ENCODE peak calls at places on chromosomes 5 and 9, in five cellular contexts. B is GM13977, V is GM23338, A is AG09309, Z is cardiac fibroblast. D is an unnamed sample.

GRCh38 chr5:152181461-152181860 is 223.6 kb downstream of the NMUR2 start:
- DNase-seq in B (no peak), V (no peak), A (no peak), Z (no peak), D (no peak)

GRCh38 chr5:85069659-85070640 is 685.3 kb upstream of the EDIL3 start:
- DNase-seq in B (no peak), V (no peak), A (no peak), Z (no peak), D (no peak)

GRCh38 chr5:38341641-38342040 is 83.3 kb downstream of the EGFLAM start:
- DNase-seq in B (no peak), V (no peak), A (no peak), Z (no peak), D (no peak)

GRCh38 chr5:173907284-173907683 is 19.1 kb downstream of the CPEB4 start:
- DNase-seq in B (no peak), V (no peak), A (no peak), Z (no peak), D (no peak)

GRCh38 chr5:62077823-62078550 is 228.0 kb upstream of the KIF2A start:
- DNase-seq in B (no peak), V (no peak), A (no peak), Z (no peak), D (no peak)

GRCh38 chr9:72592501-72593403 is 71.3 kb downstream of the TMC1 start:
- DNase-seq in B (peak), V (peak), A (no peak), Z (peak), D (no peak)

GRCh38 chr9:37215456-37216229 is 95.3 kb downstream of the ZCCHC7 start:
- DNase-seq in B (no peak), V (no peak), A (peak), Z (no peak), D (no peak)

GRCh38 chr5:179143446-179143845 is 83.3 kb downstream of the ZNF354C start:
- DNase-seq in B (no peak), V (peak), A (no peak), Z (peak), D (no peak)

GRCh38 chr5:21615195-21615765 is 1237.9 kb downstream of the CDH12 start:
- DNase-seq in B (no peak), V (peak), A (no peak), Z (no peak), D (no peak)

GRCh38 chr5:136066705-136067271 is 38.0 kb downstream of the TGFBI start:
- DNase-seq in B (no peak), V (peak), A (peak), Z (peak), D (no peak)

GRCh38 chr5:123997354-123998215 is 485.6 kb downstream of the CSNK1G3 start:
- DNase-seq in B (no peak), V (no peak), A (peak), Z (peak), D (no peak)

GRCh38 chr9:89844535-89844934 is 239.7 kb downstream of the GADD45G start:
- DNase-seq in B (no peak), V (no peak), A (no peak), Z (no peak), D (no peak)

GRCh38 chr9:74036549-74037231 is 460.4 kb upstream of the RORB start:
- DNase-seq in B (no peak), V (no peak), A (no peak), Z (peak), D (no peak)

GRCh38 chr9:15824310-15824709 is 271.5 kb downstream of the CCDC171 start:
- DNase-seq in B (no peak), V (peak), A (peak), Z (peak), D (no peak)

GRCh38 chr9:106707291-106707690 is 155.7 kb upstream of the ZNF462 start:
- DNase-seq in B (no peak), V (no peak), A (no peak), Z (no peak), D (no peak)

GRCh38 chr5:140292212-140293040 is 10.5 kb downstream of the PFDN1 start:
- DNase-seq in B (no peak), V (no peak), A (no peak), Z (no peak), D (no peak)

GRCh38 chr5:35246411-35246810 is 16.1 kb upstream of the PRLR start:
- DNase-seq in B (no peak), V (peak), A (no peak), Z (no peak), D (no peak)

GRCh38 chr5:1762878-1763547 is 36.6 kb downstream of the MRPL36 start:
- DNase-seq in B (no peak), V (no peak), A (no peak), Z (no peak), D (no peak)

GRCh38 chr5:94693043-94693822 is 74.8 kb downstream of the SLF1 start:
- DNase-seq in B (no peak), V (peak), A (peak), Z (peak), D (no peak)

GRCh38 chr5:112597831-112598230 is 139.9 kb upstream of the APC start:
- DNase-seq in B (no peak), V (no peak), A (no peak), Z (no peak), D (no peak)

GRCh38 chr5:56003179-56003578 is 8.4 kb upstream of the IL6ST start:
- DNase-seq in B (no peak), V (no peak), A (no peak), Z (peak), D (no peak)

GRCh38 chr5:74017786-74018211 is 391.8 kb downstream of the ARHGEF28 start:
- DNase-seq in B (no peak), V (no peak), A (peak), Z (peak), D (no peak)

GRCh38 chr5:58813855-58814254 is 231.0 kb downstream of the RAB3C start:
- DNase-seq in B (no peak), V (no peak), A (no peak), Z (no peak), D (no peak)

GRCh38 chr5:180825768-180826525 is 23.3 kb upstream of the MGAT1 start:
- DNase-seq in B (no peak), V (no peak), A (no peak), Z (peak), D (no peak)

GRCh38 chr5:123755587-123756324 is 243.8 kb downstream of the CSNK1G3 start:
- DNase-seq in B (no peak), V (no peak), A (no peak), Z (peak), D (no peak)

GRCh38 chr5:96942911-96943310 is 7.0 kb downstream of the LNPEP start:
- DNase-seq in B (no peak), V (no peak), A (peak), Z (no peak), D (no peak)

GRCh38 chr5:137866541-137867388 is 895 bp upstream of the MYOT start:
- DNase-seq in B (no peak), V (no peak), A (no peak), Z (no peak), D (no peak)

GRCh38 chr5:82728931-82729717 is 348.1 kb downstream of the TMEM167A start:
- DNase-seq in B (no peak), V (no peak), A (no peak), Z (no peak), D (no peak)

GRCh38 chr9:129726322-129727160 is 26.3 kb downstream of the PTGES start:
- DNase-seq in B (peak), V (peak), A (no peak), Z (peak), D (peak)

GRCh38 chr5:126745259-126745992 is 31.5 kb upstream of the LMNB1 start:
- DNase-seq in B (no peak), V (no peak), A (no peak), Z (no peak), D (no peak)

GRCh38 chr9:20040991-20041606 is 252.3 kb upstream of the SLC24A2 start:
- DNase-seq in B (no peak), V (no peak), A (no peak), Z (no peak), D (no peak)

GRCh38 chr5:152547202-152547601 is 142.1 kb upstream of the NMUR2 start:
- DNase-seq in B (no peak), V (no peak), A (no peak), Z (no peak), D (no peak)

GRCh38 chr5:24621809-24622208 is 23.0 kb downstream of the CDH10 start:
- DNase-seq in B (no peak), V (no peak), A (no peak), Z (peak), D (no peak)

GRCh38 chr5:129460951-129461815 is 1.1 kb downstream of the ADAMTS19 start:
- DNase-seq in B (peak), V (peak), A (no peak), Z (peak), D (no peak)

GRCh38 chr5:175857986-175858385 is 13.4 kb upstream of the CPLX2 start:
- DNase-seq in B (no peak), V (no peak), A (no peak), Z (no peak), D (no peak)

GRCh38 chr9:115524467-115525059 is 406.6 kb upstream of the TNC start:
- DNase-seq in B (peak), V (peak), A (peak), Z (peak), D (no peak)
- TF ChIP-seq CTCF in B (peak), V (peak), A (peak), Z (peak), D (peak)

GRCh38 chr9:120883608-120883996 is 6.6 kb upstream of the PHF19 start:
- DNase-seq in B (no peak), V (no peak), A (no peak), Z (no peak), D (no peak)
- TF ChIP-seq CTCF in B (no peak), V (no peak), A (no peak), Z (no peak), D (no peak)

GRCh38 chr9:87950765-87951488 is 23.4 kb downstream of the CDK20 start:
- DNase-seq in B (peak), V (peak), A (no peak), Z (peak), D (no peak)
- TF ChIP-seq CTCF in B (peak), V (peak), A (peak), Z (peak), D (peak)

DNA sequence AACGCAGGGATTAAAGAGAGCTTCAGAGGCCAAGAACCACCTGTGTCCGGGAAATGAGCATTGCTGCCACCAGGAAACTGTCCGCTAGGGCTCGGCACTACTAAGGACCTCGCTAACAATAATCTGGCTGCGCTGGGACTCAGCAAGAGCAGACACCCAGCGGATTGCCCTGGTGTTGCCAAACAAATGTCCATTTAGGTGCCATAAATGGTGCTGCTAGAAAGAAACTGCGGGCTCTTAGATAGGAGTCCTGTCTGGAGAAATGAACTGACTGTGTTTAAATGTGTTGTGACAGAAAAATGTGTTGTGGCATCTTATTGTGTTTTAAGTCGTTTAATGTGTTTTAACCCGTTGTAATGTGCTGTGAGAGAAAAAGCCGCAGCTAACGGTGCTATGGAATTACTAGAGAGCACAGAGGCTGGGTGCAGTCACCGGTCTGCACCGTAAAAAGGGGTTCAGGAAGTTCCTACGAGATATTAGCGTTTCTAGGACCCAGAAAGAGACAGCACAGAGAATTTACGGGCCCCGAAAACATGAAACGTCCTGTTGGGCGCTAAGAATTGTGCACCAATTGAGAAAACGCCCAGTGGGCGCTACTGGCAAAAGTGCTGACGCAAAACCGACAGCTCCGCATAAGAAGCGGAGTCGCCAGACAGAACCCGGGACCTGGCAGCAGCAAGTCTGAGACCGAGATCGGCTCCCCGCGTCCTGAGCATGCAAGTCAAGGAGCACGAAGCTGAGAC is 90.6 kb downstream of the ANXA2R start:
- DNase-seq in B (peak), V (peak), A (peak), Z (peak), D (peak)
- TF ChIP-seq CTCF in B (peak), V (no peak), A (peak), Z (peak), D (no peak)

GRCh38 chr9:31916591-31917223 is 467.7 kb upstream of the ACO1 start:
- DNase-seq in B (no peak), V (peak), A (no peak), Z (no peak), D (no peak)
- TF ChIP-seq CTCF in B (peak), V (peak), A (no peak), Z (no peak), D (peak)

D was measured in D721Med.